ENCODE peak calls at places on chromosomes 3 and 15, in six cellular contexts. A is fibroblast of mammary gland, N is mesothelial cell of epicardium, L is foreskin fibroblast, I is spleen, B is PC-9. W is an unnamed sample.

GRCh38 chr3:184332370-184333090 is 4.9 kb upstream of the FAM131A start:
- DNase-seq in L (peak), A (peak), N (no peak), B (peak), I (no peak), W (no peak)

GRCh38 chr3:25344609-25345008 is 83.5 kb upstream of the RARB start:
- DNase-seq in N (no peak), B (no peak), A (no peak), I (no peak), L (no peak), W (no peak)

GRCh38 chr3:140342668-140343067 is 335.2 kb upstream of the TRIM42 start:
- DNase-seq in N (no peak), L (no peak), B (no peak), I (no peak), A (no peak), W (no peak)

GRCh38 chr3:141812586-141812985 is 49.4 kb downstream of the GRK7 start:
- DNase-seq in L (no peak), B (no peak), N (no peak), I (no peak), A (no peak), W (no peak)

GRCh38 chr15:60798821-60799220 is 319.9 kb upstream of the ICE2 start:
- DNase-seq in N (no peak), I (no peak), L (peak), A (peak), B (no peak), W (no peak)

GRCh38 chr15:29570931-29571727 is 251.1 kb downstream of the TJP1 start:
- DNase-seq in B (no peak), N (peak), A (no peak), I (no peak), L (no peak), W (peak)

GRCh38 chr15:22259881-22260421 is 179.6 kb downstream of the OR4M2 start:
- DNase-seq in A (no peak), I (no peak), N (no peak), L (no peak), B (no peak), W (no peak)

GRCh38 chr3:20352547-20353164 is 166.7 kb upstream of the SGO1 start:
- DNase-seq in N (no peak), I (no peak), L (peak), B (no peak), A (peak), W (no peak)

GRCh38 chr3:146912233-146913015 is 307.3 kb upstream of the PLSCR5 start:
- DNase-seq in L (no peak), N (no peak), A (no peak), I (no peak), B (no peak), W (no peak)

GRCh38 chr3:69822501-69822900 is 83.2 kb downstream of the MITF start:
- DNase-seq in N (no peak), A (peak), B (no peak), I (no peak), L (no peak), W (no peak)

GRCh38 chr3:146250449-146251382 is at the start of gene PLSCR4:
- DNase-seq in B (peak), I (peak), A (peak), N (peak), L (peak), W (peak)

GRCh38 chr3:39378957-39379777 is 4.0 kb upstream of the SLC25A38 start:
- DNase-seq in N (no peak), A (no peak), I (no peak), L (no peak), B (no peak), W (no peak)

GRCh38 chr3:112230033-112230432 is 64.0 kb downstream of the SLC9C1 start:
- DNase-seq in L (no peak), N (no peak), I (no peak), A (peak), B (no peak), W (no peak)
- TF ChIP-seq CTCF in L (no peak), N (no peak), I (no peak), A (no peak), B (no peak), W (no peak)

DNA sequence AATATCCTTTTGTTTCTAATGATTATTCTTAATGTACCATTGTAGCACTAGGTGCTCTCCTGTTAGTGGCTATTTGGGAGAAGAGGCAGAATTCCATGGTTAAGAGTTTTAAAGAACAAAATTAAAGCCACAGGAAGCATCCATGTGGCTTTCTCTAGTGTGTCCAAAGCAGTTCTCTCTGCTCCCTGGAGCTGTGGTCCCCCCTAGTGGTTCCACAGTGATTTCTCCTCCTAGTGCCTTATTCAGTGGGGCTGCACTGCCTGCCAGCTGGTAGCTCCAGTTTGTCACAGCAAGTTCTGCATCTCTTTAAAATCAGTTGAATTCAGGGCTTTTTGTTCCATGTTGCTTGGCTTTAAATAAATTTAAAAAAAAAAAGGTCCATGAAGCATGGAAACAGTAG is 39.6 kb upstream of the FAM98B start:
- DNase-seq in I (no peak), B (peak), N (no peak), L (peak), A (peak), W (peak)
- TF ChIP-seq CTCF in I (peak), B (peak), N (no peak), L (peak), A (peak), W (peak)

DNA sequence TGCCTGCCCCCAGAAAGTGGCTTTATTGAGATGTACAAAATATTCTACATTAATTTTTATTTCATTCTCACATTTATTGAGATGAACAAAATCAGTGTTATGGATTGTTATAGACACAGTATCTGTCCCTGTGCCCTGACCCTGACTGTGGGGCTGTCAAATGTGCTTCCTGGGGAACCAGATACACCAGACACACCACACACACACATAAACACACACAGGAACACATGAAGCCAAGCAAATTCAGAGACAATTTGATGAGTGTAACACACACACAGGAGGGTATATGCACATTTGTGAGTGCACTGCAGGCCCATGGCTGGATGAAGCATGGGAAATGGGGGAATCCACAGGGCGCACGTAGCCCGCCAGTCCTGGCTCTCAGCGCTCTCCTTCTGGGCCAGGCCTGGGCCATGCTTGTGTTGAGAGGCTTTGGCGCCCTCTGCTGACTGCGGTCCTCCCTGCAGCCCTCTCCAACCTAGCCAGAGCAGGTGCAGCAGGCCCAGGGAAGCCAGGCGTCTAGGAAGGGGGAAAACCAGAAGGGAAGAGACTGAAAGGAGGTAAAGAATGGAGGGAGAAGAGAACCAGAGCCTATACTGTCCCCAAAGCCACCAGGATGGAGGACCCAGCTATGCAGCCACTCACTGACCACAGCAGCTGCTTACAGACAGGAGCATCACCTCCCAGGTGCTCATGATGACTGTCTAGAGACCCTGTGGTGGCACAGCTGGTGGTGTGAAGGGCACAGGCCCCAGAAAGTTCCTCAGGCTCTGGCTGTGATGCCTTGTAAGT is 18.0 kb upstream of the LOXL1 start:
- DNase-seq in A (peak), I (peak), N (peak), B (peak), L (peak), W (peak)
- TF ChIP-seq CTCF in A (peak), I (peak), N (peak), B (peak), L (peak), W (peak)

DNA sequence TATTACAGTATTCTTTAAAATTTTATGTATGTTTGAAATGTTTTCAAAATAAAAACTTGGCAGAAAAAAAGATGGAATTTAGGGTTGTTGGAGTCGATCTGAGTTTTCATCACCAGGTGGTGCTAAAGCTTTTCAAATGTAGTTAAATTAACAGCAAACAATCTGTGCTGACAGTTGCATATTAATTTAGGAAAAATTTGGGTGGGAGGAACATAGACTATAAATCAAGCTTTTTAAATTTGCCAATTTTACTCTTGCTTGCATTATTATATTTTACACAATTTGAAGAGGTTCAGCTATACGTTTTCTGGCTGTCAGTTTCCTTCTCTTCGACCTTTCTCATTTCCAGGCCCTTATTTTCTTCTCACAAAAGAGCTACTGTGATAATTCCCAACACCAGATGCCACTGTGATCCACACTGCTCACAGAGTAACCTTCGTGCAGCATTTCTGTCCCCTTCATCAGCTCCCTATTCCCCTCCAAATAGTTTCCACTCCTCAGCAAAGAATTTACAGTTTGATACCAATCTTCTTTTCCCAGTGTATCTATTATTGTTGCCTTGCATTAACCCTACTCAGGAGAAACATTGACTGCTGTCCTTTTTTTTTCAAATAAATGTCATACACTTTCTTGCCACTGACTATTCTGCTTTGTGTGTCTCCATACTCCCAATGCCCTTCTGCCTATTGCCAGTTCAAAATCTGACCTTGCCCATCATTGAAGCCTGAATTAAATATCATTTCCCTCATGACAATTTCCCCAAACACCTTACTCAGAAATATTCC is 53.4 kb upstream of the EIF5A2 start:
- DNase-seq in I (no peak), N (no peak), B (peak), L (peak), A (peak), W (peak)
- TF ChIP-seq CTCF in I (peak), N (peak), B (peak), L (no peak), A (peak), W (peak)

GRCh38 chr3:65639444-65639843 is 399.3 kb downstream of the MAGI1 start:
- DNase-seq in B (no peak), L (no peak), A (no peak), N (no peak), I (no peak), W (no peak)

GRCh38 chr3:65633018-65633417 is 405.7 kb downstream of the MAGI1 start:
- DNase-seq in B (no peak), N (no peak), L (no peak), I (no peak), A (no peak), W (no peak)

GRCh38 chr3:65638301-65638700 is 400.4 kb downstream of the MAGI1 start:
- DNase-seq in I (no peak), L (no peak), A (no peak), N (no peak), B (no peak), W (no peak)

GRCh38 chr3:65635661-65636060 is 403.1 kb downstream of the MAGI1 start:
- DNase-seq in L (no peak), B (no peak), A (peak), N (no peak), I (no peak), W (no peak)

GRCh38 chr3:65636326-65636725 is 402.4 kb downstream of the MAGI1 start:
- DNase-seq in L (no peak), I (no peak), A (no peak), B (no peak), N (no peak), W (no peak)
- TF ChIP-seq CTCF in L (no peak), I (no peak), A (no peak), B (no peak), N (no peak), W (no peak)

DNA sequence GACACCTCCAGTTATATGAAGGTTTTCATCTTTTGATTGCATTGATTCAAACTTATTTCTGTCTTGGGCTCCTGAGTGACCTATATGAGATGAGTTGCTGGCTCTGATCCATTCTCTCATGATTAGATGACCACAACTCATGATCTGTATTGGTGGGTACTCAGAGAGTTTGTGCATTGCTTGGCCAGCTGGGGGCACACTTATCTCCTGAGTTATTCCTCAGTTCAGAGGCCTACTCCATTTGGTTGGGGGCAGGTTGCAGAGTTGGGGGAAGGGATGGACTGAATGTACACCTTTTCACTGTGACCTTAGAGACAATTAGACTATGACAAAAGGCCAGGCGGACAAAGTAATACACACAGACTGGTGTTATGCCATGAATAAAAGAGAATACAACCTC is 166.2 kb upstream of the SEMA6D start:
- DNase-seq in L (no peak), N (no peak), B (no peak), I (no peak), A (peak), W (no peak)
- TF ChIP-seq CTCF in L (no peak), N (no peak), B (no peak), I (no peak), A (no peak), W (no peak)

GRCh38 chr3:196867507-196868296 is at the start of gene SENP5:
- DNase-seq in N (peak), B (peak), A (peak), I (peak), L (peak), W (peak)
- TF ChIP-seq CTCF in N (no peak), B (no peak), A (no peak), I (no peak), L (no peak), W (no peak)

DNA sequence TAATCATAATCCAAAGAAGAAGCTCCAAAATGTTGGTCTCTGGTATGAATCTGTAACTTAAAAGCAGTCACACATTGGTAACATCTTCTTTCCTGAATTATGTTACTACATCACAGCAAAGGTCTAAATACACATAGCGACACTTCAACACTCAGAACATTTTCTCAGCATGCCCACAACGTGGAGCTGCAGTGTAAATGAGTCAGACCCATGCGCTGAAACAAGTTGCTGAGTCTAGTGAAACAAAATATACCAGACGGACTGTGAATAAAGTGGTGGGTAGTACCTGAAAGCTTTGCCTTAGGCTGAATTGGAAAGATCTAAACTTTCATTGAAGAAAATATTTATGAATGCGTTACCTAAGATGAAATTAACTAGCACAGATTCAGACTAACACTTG is 33.2 kb upstream of the GOLGA8B start:
- DNase-seq in B (no peak), A (peak), N (no peak), L (peak), I (no peak), W (no peak)
- TF ChIP-seq CTCF in B (no peak), A (peak), N (no peak), L (peak), I (no peak), W (peak)

DNA sequence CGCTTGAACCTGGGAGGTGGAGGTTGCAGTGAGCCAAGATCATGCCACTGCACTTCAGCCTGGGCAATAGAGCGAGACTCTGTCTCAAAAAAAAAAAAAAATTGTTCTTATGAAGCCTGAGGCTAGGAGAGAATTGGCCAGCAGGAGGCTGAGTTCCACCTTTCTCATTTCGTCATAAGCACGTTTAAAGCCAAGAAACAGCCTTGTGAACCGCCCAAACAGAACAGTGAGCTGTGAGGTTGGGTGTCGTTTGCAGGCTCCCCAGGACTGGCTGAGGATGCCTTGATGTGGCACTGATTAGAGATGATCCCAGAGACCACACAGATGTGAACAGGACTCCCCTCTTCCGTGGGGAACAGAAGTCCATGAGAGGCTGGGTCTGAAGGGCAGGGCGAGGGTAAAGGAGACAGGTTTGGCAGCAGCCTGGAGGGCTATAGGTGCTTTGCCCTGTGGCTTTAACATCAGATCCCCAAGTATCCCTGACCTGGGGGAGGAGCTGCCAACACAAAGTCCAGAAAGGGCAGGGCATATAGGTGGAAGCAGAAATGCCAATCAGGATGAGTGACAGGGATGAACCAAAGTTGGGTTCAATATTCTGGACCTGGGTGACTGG is 52.9 kb downstream of the CLEC3B start:
- DNase-seq in N (no peak), L (no peak), I (no peak), A (peak), B (no peak), W (no peak)
- TF ChIP-seq CTCF in N (no peak), L (no peak), I (no peak), A (peak), B (no peak), W (peak)

W was measured in neural crest cell.